ENCODE peak calls at places on chromosomes 6 and 20, in six cellular contexts. H, B, C, D, S and Q are unnamed samples.

GRCh38 chr20:36352843-36353553 is 46.9 kb downstream of the DLGAP4 start:
- DNase-seq in H (no peak), B (no peak), C (no peak), D (no peak), S (no peak), Q (no peak)

GRCh38 chr6:44154067-44154466 is 4.6 kb upstream of the CAPN11 start:
- DNase-seq in H (no peak), B (no peak), C (no peak), D (no peak), S (no peak), Q (no peak)

GRCh38 chr6:165439928-165440554 is 130.6 kb upstream of the C6orf118 start:
- DNase-seq in H (no peak), B (no peak), C (peak), D (no peak), S (no peak), Q (peak)

GRCh38 chr6:83853178-83853967 is at the start of gene RIPPLY2:
- DNase-seq in H (peak), B (peak), C (peak), D (no peak), S (no peak), Q (no peak)

GRCh38 chr20:47576516-47577033 is 74.9 kb downstream of the NCOA3 start:
- DNase-seq in H (peak), B (peak), C (peak), D (peak), S (peak), Q (peak)

GRCh38 chr6:119669228-119669627 is 319.7 kb upstream of the MAN1A1 start:
- DNase-seq in H (no peak), B (no peak), C (no peak), D (no peak), S (no peak), Q (peak)

GRCh38 chr6:134074151-134074712 is 21.8 kb upstream of the SLC2A12 start:
- DNase-seq in H (peak), B (peak), C (no peak), D (no peak), S (no peak), Q (no peak)

GRCh38 chr20:2451939-2452732 is 18.5 kb downstream of the SNRPB start:
- DNase-seq in H (peak), B (peak), C (peak), D (peak), S (peak), Q (peak)

GRCh38 chr6:167141667-167142432 is 15.9 kb downstream of the GPR31 start:
- DNase-seq in H (peak), B (peak), C (peak), D (peak), S (peak), Q (peak)

GRCh38 chr6:67933278-67933677 is 701.8 kb upstream of the ADGRB3 start:
- DNase-seq in H (peak), B (peak), C (no peak), D (no peak), S (no peak), Q (no peak)

GRCh38 chr20:50265245-50265946 is 74.8 kb downstream of the CEBPB start:
- DNase-seq in H (no peak), B (no peak), C (no peak), D (no peak), S (no peak), Q (no peak)

GRCh38 chr6:32954212-32954745 is 1.4 kb upstream of the HLA-DMA start:
- DNase-seq in H (no peak), B (no peak), C (no peak), D (no peak), S (no peak), Q (no peak)

GRCh38 chr20:9590189-9590588 is 75.8 kb downstream of the LAMP5 start:
- DNase-seq in H (no peak), B (no peak), C (no peak), D (no peak), S (no peak), Q (peak)

GRCh38 chr20:33677991-33678431 is 3.8 kb upstream of the NECAB3 start:
- DNase-seq in H (no peak), B (no peak), C (no peak), D (no peak), S (peak), Q (no peak)

GRCh38 chr6:138719011-138719635 is 54.4 kb upstream of the CCDC28A start:
- DNase-seq in H (no peak), B (no peak), C (no peak), D (no peak), S (no peak), Q (no peak)

GRCh38 chr6:100366419-100366818 is 98.3 kb downstream of the SIM1 start:
- DNase-seq in H (no peak), B (no peak), C (peak), D (no peak), S (no peak), Q (peak)

GRCh38 chr20:40855269-40855668 is 166.2 kb upstream of the MAFB start:
- DNase-seq in H (no peak), B (no peak), C (no peak), D (no peak), S (no peak), Q (no peak)

GRCh38 chr20:40861427-40862008 is 167.1 kb upstream of the TOP1 start:
- DNase-seq in H (no peak), B (no peak), C (no peak), D (no peak), S (no peak), Q (no peak)

GRCh38 chr20:40860487-40860902 is 168.1 kb upstream of the TOP1 start:
- DNase-seq in H (no peak), B (no peak), C (peak), D (peak), S (no peak), Q (peak)

GRCh38 chr20:40856653-40857052 is 167.6 kb upstream of the MAFB start:
- DNase-seq in H (no peak), B (no peak), C (no peak), D (no peak), S (no peak), Q (no peak)
- TF ChIP-seq CTCF in H (no peak), B (no peak), C (no peak), D (no peak), S (no peak), Q (no peak)

GRCh38 chr6:113414511-113414910 is 442.6 kb upstream of the MARCKS start:
- DNase-seq in H (no peak), B (no peak), C (peak), D (no peak), S (no peak), Q (peak)

GRCh38 chr6:113416166-113416565 is 441.0 kb upstream of the MARCKS start:
- DNase-seq in H (no peak), B (no peak), C (no peak), D (no peak), S (no peak), Q (no peak)

GRCh38 chr6:113411006-113411405 is 446.1 kb upstream of the MARCKS start:
- DNase-seq in H (no peak), B (no peak), C (no peak), D (no peak), S (no peak), Q (peak)

DNA sequence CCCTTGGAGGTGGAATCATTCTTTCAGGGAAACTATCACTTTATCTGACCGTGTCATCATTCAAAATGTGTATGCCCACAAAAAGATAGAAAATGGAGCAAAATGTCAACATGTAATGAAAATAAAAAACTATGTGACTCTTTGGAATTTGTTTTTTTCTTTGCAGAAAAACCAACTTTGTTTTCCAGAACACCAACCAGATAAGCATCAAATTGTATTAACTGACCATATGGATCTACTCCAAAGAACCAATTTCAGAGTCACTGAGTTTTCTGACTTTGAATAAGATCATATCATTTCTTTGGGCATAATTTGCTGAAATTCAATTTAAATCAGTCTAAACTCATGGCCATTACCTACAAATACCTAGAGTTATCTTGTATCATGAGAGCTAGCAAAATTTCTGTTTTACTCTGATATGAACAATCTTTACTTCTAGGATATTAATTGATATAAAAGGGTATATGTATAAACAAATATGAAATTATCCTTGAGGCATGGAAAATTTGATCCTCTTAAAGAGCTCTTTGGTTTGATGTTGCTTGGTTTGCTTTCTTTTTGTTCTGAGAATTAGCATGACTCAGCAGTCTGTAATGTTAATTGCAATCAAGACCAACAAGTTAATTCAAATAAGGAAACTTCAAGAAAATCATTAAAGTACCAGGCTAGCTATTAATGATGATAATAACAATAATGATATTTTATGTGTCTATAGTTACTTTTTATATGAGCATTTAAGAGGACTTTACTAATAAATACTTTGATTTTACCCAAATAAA is 444.4 kb upstream of the MARCKS start:
- DNase-seq in H (no peak), B (no peak), C (no peak), D (no peak), S (no peak), Q (peak)
- TF ChIP-seq CTCF in H (no peak), B (no peak), C (no peak), D (no peak), S (no peak), Q (no peak)

DNA sequence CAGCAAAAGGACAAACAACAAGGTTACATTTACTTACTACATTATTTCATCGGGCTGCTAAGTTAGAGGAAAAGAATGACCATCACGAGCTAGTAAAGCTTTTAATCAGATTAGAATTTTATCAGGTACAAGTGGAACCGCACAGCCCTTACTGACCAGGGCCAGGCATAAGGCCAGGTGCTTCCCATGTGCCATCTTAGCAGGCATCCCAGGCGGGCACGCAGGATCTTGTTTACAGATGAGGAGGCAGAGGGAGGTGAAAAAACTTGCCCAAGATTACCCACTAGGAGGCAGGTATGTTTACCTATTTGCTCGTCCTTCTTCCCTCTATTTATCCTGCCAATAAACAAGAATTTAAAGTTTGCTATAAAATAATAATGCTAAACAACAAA is 10.7 kb downstream of the EZR start:
- DNase-seq in H (no peak), B (no peak), C (no peak), D (no peak), S (no peak), Q (peak)
- TF ChIP-seq CTCF in H (no peak), B (no peak), C (no peak), D (no peak), S (no peak), Q (peak)

GRCh38 chr20:4227085-4227821 is 211.9 kb upstream of the RNF24 start:
- DNase-seq in H (no peak), B (no peak), C (peak), D (no peak), S (no peak), Q (peak)
- TF ChIP-seq CTCF in H (no peak), B (peak), C (peak), D (no peak), S (no peak), Q (peak)